ENCODE peak calls at places on chromosomes 11 and 22, in nine cellular contexts. X is Panc1, J is upper lobe of right lung, P is A673, T is aorta, G is tibial artery, B is astrocyte, Q is kidney, W is lower lobe of right lung. M is an unnamed sample.

GRCh38 chr11:111764621-111765020 is 1.6 kb downstream of the PPP2R1B start:
- DNase-seq in X (no peak), J (no peak), P (peak; percentile 17), T (no peak), G (no peak), B (no peak), Q (no peak), W (no peak), M (no peak)

GRCh38 chr11:91489989-91490388 is 734.6 kb upstream of the FAT3 start:
- DNase-seq in X (no peak), J (no peak), P (no peak), T (no peak), G (no peak), B (no peak), Q (no peak), W (no peak), M (no peak)

GRCh38 chr11:117657801-117658200 is 139.2 kb downstream of the DSCAML1 start:
- DNase-seq in X (no peak), J (no peak), P (no peak), T (no peak), G (no peak), B (no peak), Q (peak; percentile 35), W (no peak), M (no peak)

GRCh38 chr11:100403817-100404216 is 283.3 kb upstream of the ARHGAP42 start:
- DNase-seq in X (no peak), J (no peak), P (no peak), T (no peak), G (no peak), B (peak; percentile 60), Q (no peak), W (no peak), M (no peak)

GRCh38 chr11:11540157-11540556 is 81.6 kb downstream of the GALNT18 start:
- DNase-seq in X (no peak), J (no peak), P (no peak), T (no peak), G (no peak), B (no peak), Q (no peak), W (no peak), M (no peak)

GRCh38 chr11:115672999-115673411 is 168.8 kb upstream of the CADM1 start:
- DNase-seq in X (no peak), J (no peak), P (no peak), T (no peak), G (no peak), B (peak; percentile 77), Q (no peak), W (no peak), M (peak; percentile 76)

GRCh38 chr11:61489833-61490585 is 18.5 kb upstream of the LRRC10B start:
- DNase-seq in X (no peak), J (no peak), P (peak; percentile 38), T (peak; percentile 69), G (no peak), B (peak; percentile 22), Q (peak; percentile 72), W (no peak), M (no peak)

GRCh38 chr22:22198751-22199150 is 45.8 kb upstream of the VPREB1 start:
- DNase-seq in X (no peak), J (no peak), P (no peak), T (no peak), G (no peak), B (no peak), Q (no peak), W (no peak), M (no peak)

GRCh38 chr11:102186836-102187235 is 76.6 kb downstream of the YAP1 start:
- DNase-seq in X (no peak), J (no peak), P (no peak), T (no peak), G (no peak), B (no peak), Q (no peak), W (no peak), M (no peak)

GRCh38 chr11:8597182-8597581 is 3.2 kb upstream of the STK33 start:
- DNase-seq in X (no peak), J (no peak), P (no peak), T (no peak), G (no peak), B (peak; percentile 78), Q (no peak), W (no peak), M (no peak)

GRCh38 chr22:35134637-35135036 is 68.7 kb downstream of the ISX start:
- DNase-seq in X (no peak), J (no peak), P (no peak), T (no peak), G (no peak), B (no peak), Q (no peak), W (no peak), M (no peak)

GRCh38 chr11:45267660-45268340 is 18.3 kb downstream of the SYT13 start:
- DNase-seq in X (no peak), J (no peak), P (no peak), T (no peak), G (no peak), B (no peak), Q (no peak), W (no peak), M (no peak)

GRCh38 chr11:20353829-20354434 is 9.6 kb upstream of the HTATIP2 start:
- DNase-seq in X (no peak), J (no peak), P (peak; percentile 38), T (no peak), G (no peak), B (no peak), Q (no peak), W (no peak), M (no peak)

GRCh38 chr22:27970596-27971220 is 51.7 kb upstream of the PITPNB start:
- DNase-seq in X (no peak), J (no peak), P (no peak), T (no peak), G (no peak), B (no peak), Q (no peak), W (no peak), M (no peak)

GRCh38 chr11:7833527-7833926 is 36.8 kb upstream of the OR5P2 start:
- DNase-seq in X (no peak), J (no peak), P (no peak), T (no peak), G (no peak), B (no peak), Q (no peak), W (no peak), M (no peak)

DNA sequence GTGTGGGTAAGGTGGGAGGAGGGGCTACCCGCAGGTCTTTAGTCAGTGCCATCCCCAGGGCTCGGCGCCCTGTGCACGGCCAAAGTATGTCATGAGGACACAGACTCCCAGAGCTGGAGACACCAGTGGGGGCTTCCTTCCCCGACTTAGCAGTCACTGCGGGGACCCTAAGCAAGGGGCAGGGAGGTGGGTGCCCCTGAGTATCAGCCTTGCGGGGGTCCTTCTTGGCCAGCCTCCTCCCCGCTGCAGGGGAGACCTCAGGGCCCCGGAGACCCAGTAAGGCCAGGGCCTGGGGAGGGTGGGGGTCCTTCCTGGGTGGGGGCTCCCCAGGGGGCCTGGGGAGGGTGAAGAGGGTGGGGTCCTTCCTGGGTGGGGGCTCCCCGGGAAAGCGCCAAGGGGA is 673.8 kb downstream of the BRD1 start:
- DNase-seq in X (no peak), J (no peak), P (no peak), T (no peak), G (no peak), B (no peak), Q (peak; percentile 44), W (no peak), M (no peak)
- H3K4me3 ChIP-seq in X (no peak overlapping the region), J (no peak overlapping the region), P (no peak overlapping the region), T (no peak overlapping the region), G (no peak overlapping the region), B (no peak overlapping the region), Q (no peak overlapping the region), W (no peak overlapping the region), M (no peak overlapping the region)

GRCh38 chr22:30398685-30399680 is 2.2 kb downstream of the SEC14L2 start:
- DNase-seq in X (no peak), J (no peak), P (no peak), T (no peak), G (no peak), B (no peak), Q (no peak), W (no peak), M (no peak)

GRCh38 chr22:30400159-30400558 is 3.3 kb downstream of the SEC14L2 start:
- DNase-seq in X (no peak), J (no peak), P (no peak), T (no peak), G (no peak), B (no peak), Q (no peak), W (no peak), M (no peak)

GRCh38 chr22:30402036-30402759 is 5.4 kb downstream of the SEC14L2 start:
- DNase-seq in X (no peak), J (no peak), P (no peak), T (no peak), G (no peak), B (no peak), Q (no peak), W (no peak), M (no peak)

GRCh38 chr22:30397656-30398635 is 1.1 kb downstream of the SEC14L2 start:
- DNase-seq in X (no peak), J (no peak), P (no peak), T (no peak), G (no peak), B (no peak), Q (peak; percentile 57), W (no peak), M (no peak)

DNA sequence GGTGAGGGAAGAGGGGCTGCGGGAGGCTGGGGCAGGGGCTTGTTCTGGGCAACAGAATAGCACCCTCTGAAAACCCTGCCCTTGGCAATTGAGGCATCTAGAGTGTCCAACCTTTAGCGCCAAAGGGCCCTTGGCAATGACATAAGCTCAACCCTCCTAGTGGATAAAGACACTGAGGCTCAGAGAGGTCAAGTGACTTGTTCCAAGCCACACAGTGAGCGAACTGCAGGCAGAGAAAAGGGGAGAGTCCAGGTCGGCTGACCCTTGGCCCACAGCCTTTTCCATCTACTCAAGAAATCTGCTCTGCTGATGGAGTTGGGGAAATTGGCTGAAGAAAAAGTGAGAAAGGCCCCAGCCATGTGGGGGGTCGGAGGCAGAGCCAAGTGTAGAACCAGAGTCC is 2.9 kb downstream of the SEC14L2 start:
- DNase-seq in X (no peak), J (no peak), P (no peak), T (no peak), G (no peak), B (no peak), Q (no peak), W (no peak), M (no peak)
- H3K36me3 ChIP-seq in X (no peaks in the 10 kb centered on the region), J (no peaks in the 10 kb centered on the region), P (no peaks in the 10 kb centered on the region), T (no peaks in the 10 kb centered on the region), G (no peaks in the 10 kb centered on the region), B (peaks cover 3% of the 10 kb centered on the region), Q (no peaks in the 10 kb centered on the region), W (no peaks in the 10 kb centered on the region), M (no peaks in the 10 kb centered on the region)

DNA sequence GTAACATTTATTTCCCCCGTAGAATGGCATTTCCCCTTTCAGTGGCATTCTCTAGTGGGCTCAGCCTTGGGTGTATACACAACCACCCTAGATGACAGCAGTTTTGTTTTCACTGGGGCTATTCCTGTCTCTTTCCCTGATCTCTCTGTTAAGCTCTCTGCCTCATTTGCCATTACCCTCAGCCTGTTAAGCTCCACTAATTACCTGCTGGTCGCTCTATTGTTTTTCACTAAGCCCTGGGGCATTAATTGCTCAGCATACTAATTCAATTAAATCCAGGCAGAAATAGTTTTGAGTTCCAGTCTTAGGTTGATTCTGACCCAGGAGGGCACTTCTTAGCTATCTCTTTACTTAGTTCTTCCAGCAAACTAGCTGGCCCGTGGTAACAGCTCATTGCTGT is 80.0 kb downstream of the BRD1 start:
- DNase-seq in X (no peak), J (no peak), P (no peak), T (no peak), G (no peak), B (no peak), Q (no peak), W (no peak), M (no peak)
- H3K9me3 ChIP-seq in X (peaks cover 8% of the 10 kb centered on the region), J (peaks cover 9% of the 10 kb centered on the region), P (peaks cover 16% of the 10 kb centered on the region), T (peaks cover 3% of the 10 kb centered on the region), G (peaks cover 12% of the 10 kb centered on the region), B (peaks cover 8% of the 10 kb centered on the region), Q (peaks cover 4% of the 10 kb centered on the region), W (peaks cover 34% of the 10 kb centered on the region), M (peaks cover 45% of the 10 kb centered on the region)

GRCh38 chr11:110092577-110093406 is at the start of gene ZC3H12C:
- DNase-seq in X (peak; percentile 72), J (peak; percentile 92), P (peak; percentile 97), T (peak; percentile 92), G (peak; percentile 89), B (peak; percentile 79), Q (peak; percentile 93), W (peak; percentile 89), M (peak; percentile 90)
- H3K4me3 ChIP-seq in X (peak within 1 kb of the TSS; percentile 70), J (peak within 1 kb of the TSS; percentile 70), P (peak within 1 kb of the TSS; percentile 77), T (peak within 1 kb of the TSS; percentile 75), G (peak within 1 kb of the TSS; percentile 85), B (peak within 1 kb of the TSS; percentile 70), Q (peak within 1 kb of the TSS; percentile 82), W (peak within 1 kb of the TSS; percentile 75), M (peak within 1 kb of the TSS; percentile 88)